ENCODE peak calls at places on chromosomes 13 and 19, in eight cellular contexts. G is breast epithelium, Q is heart left ventricle, E is neural progenitor cell, M is colonic mucosa, L is pancreas, X is uterus, V is OCI-LY7. J is an unnamed sample. For H3K36me3, the result is how much of the 10 kb centered on the place peaks cover.

GRCh38 chr19:16824658-16825311 is 4.4 kb upstream of the SIN3B start:
- DNase-seq in G (no peak), Q (no peak), E (peak), M (no peak), L (no peak), X (peak), V (no peak), J (no peak)

GRCh38 chr13:60410299-60410698 is 13.3 kb downstream of the TDRD3 start:
- DNase-seq in G (no peak), Q (no peak), E (no peak), M (no peak), L (no peak), X (no peak), V (no peak), J (no peak)

GRCh38 chr19:6018786-6019185 is 40.8 kb upstream of the RANBP3 start:
- DNase-seq in G (no peak), Q (no peak), E (peak), M (no peak), L (peak), X (no peak), V (peak), J (no peak)

GRCh38 chr13:20991741-20992520 is 69.5 kb downstream of the LATS2 start:
- DNase-seq in G (no peak), Q (no peak), E (no peak), M (no peak), L (peak), X (no peak), V (no peak), J (peak)

GRCh38 chr13:48562296-48563066 is 29.6 kb upstream of the RCBTB2 start:
- DNase-seq in G (no peak), Q (no peak), E (no peak), M (no peak), L (no peak), X (no peak), V (peak), J (no peak)

GRCh38 chr19:3171894-3172679 is 6.5 kb upstream of the S1PR4 start:
- DNase-seq in G (no peak), Q (no peak), E (no peak), M (no peak), L (no peak), X (no peak), V (no peak), J (peak)

GRCh38 chr13:96821381-96821780 is 172.9 kb downstream of the OXGR1 start:
- DNase-seq in G (no peak), Q (no peak), E (no peak), M (no peak), L (no peak), X (no peak), V (no peak), J (no peak)

GRCh38 chr13:101529419-101529818 is 76.9 kb downstream of the ITGBL1 start:
- DNase-seq in G (no peak), Q (no peak), E (no peak), M (no peak), L (no peak), X (no peak), V (no peak), J (no peak)

GRCh38 chr19:13056052-13056660 is 46.5 kb downstream of the LYL1 start:
- DNase-seq in G (no peak), Q (peak), E (peak), M (no peak), L (no peak), X (peak), V (no peak), J (peak)

GRCh38 chr13:74114202-74114601 is 20.0 kb downstream of the KLF12 start:
- DNase-seq in G (no peak), Q (no peak), E (no peak), M (no peak), L (no peak), X (no peak), V (no peak), J (no peak)

GRCh38 chr19:38429055-38429810 is 3.2 kb upstream of the RASGRP4 start:
- DNase-seq in G (no peak), Q (no peak), E (no peak), M (no peak), L (no peak), X (no peak), V (no peak), J (no peak)

GRCh38 chr19:49441210-49441959 is at the start of gene SLC17A7:
- DNase-seq in G (no peak), Q (peak), E (peak), M (peak), L (peak), X (peak), V (peak), J (peak)

GRCh38 chr13:92833071-92833470 is 393.5 kb upstream of the GPC6 start:
- DNase-seq in G (no peak), Q (no peak), E (no peak), M (no peak), L (no peak), X (no peak), V (no peak), J (no peak)

GRCh38 chr19:27887946-27888345 is 1325.0 kb downstream of the UQCRFS1 start:
- DNase-seq in G (no peak), Q (no peak), E (no peak), M (no peak), L (no peak), X (no peak), V (no peak), J (no peak)

GRCh38 chr19:44908836-44909201 is 3.2 kb downstream of the APOE start:
- DNase-seq in G (no peak), Q (no peak), E (no peak), M (no peak), L (no peak), X (no peak), V (no peak), J (no peak)

GRCh38 chr19:6372594-6373095 is at the start of gene ALKBH7:
- DNase-seq in G (peak), Q (peak), E (peak), M (peak), L (peak), X (peak), V (peak), J (no peak)

GRCh38 chr13:77810430-77810829 is 108.2 kb downstream of the EDNRB start:
- DNase-seq in G (no peak), Q (no peak), E (no peak), M (no peak), L (no peak), X (no peak), V (peak), J (no peak)

GRCh38 chr13:28138012-28138755 is at the start of gene PAN3:
- DNase-seq in G (peak), Q (peak), E (peak), M (peak), L (peak), X (peak), V (peak), J (peak)

GRCh38 chr19:38792250-38793111 is 3.5 kb downstream of the LGALS7B start:
- DNase-seq in G (no peak), Q (peak), E (no peak), M (peak), L (no peak), X (no peak), V (no peak), J (no peak)

GRCh38 chr19:6714749-6715555 is 5.5 kb downstream of the C3 start:
- DNase-seq in G (no peak), Q (no peak), E (no peak), M (no peak), L (no peak), X (no peak), V (no peak), J (no peak)

GRCh38 chr13:26377038-26377437 is 123.1 kb downstream of the CDK8 start:
- DNase-seq in G (no peak), Q (no peak), E (peak), M (no peak), L (no peak), X (no peak), V (peak), J (no peak)

GRCh38 chr13:113607477-113608245 is 23.1 kb downstream of the TFDP1 start:
- DNase-seq in G (no peak), Q (no peak), E (no peak), M (no peak), L (peak), X (no peak), V (no peak), J (peak)

GRCh38 chr13:99297330-99297729 is 9.9 kb downstream of the GPR183 start:
- DNase-seq in G (no peak), Q (no peak), E (no peak), M (no peak), L (no peak), X (no peak), V (no peak), J (no peak)

GRCh38 chr13:109743706-109744453 is 42.5 kb downstream of the IRS2 start:
- DNase-seq in G (no peak), Q (no peak), E (no peak), M (peak), L (no peak), X (peak), V (peak), J (no peak)

GRCh38 chr13:39484506-39485313 is 118.3 kb downstream of the LHFPL6 start:
- DNase-seq in G (no peak), Q (no peak), E (no peak), M (no peak), L (no peak), X (no peak), V (no peak), J (no peak)

GRCh38 chr19:1690570-1691307 is 38.3 kb upstream of the TCF3 start:
- DNase-seq in G (no peak), Q (no peak), E (peak), M (peak), L (no peak), X (no peak), V (peak), J (peak)

GRCh38 chr13:49409008-49409407 is 34.9 kb downstream of the CAB39L start:
- DNase-seq in G (no peak), Q (no peak), E (peak), M (no peak), L (no peak), X (no peak), V (no peak), J (no peak)

GRCh38 chr13:28475916-28476725 is 18.8 kb downstream of the FLT1 start:
- DNase-seq in G (no peak), Q (no peak), E (no peak), M (no peak), L (no peak), X (no peak), V (no peak), J (no peak)

GRCh38 chr13:68099616-68100015 is 869.5 kb upstream of the PCDH9 start:
- DNase-seq in G (no peak), Q (no peak), E (no peak), M (no peak), L (no peak), X (no peak), V (no peak), J (no peak)

GRCh38 chr13:25977216-25977615 is 74.6 kb downstream of the SHISA2 start:
- DNase-seq in G (no peak), Q (no peak), E (peak), M (no peak), L (no peak), X (no peak), V (no peak), J (no peak)

GRCh38 chr13:112140366-112140765 is 73.4 kb downstream of the SOX1 start:
- DNase-seq in G (peak), Q (no peak), E (no peak), M (no peak), L (no peak), X (no peak), V (no peak), J (no peak)

GRCh38 chr13:33743438-33744368 is 74.2 kb upstream of the RFC3 start:
- DNase-seq in G (no peak), Q (no peak), E (no peak), M (no peak), L (no peak), X (no peak), V (peak), J (no peak)

GRCh38 chr19:45901432-45901903 is 945 bp downstream of the MYPOP start:
- DNase-seq in G (no peak), Q (peak), E (peak), M (peak), L (peak), X (peak), V (no peak), J (peak)

GRCh38 chr19:15331419-15332310 is 674 bp downstream of the BRD4 start:
- DNase-seq in G (no peak), Q (peak), E (peak), M (peak), L (peak), X (peak), V (peak), J (peak)

GRCh38 chr13:112397108-112397507 is 21.0 kb downstream of the SPACA7 start:
- DNase-seq in G (no peak), Q (no peak), E (no peak), M (no peak), L (no peak), X (no peak), V (no peak), J (no peak)

GRCh38 chr13:109381546-109382180 is 404.7 kb downstream of the IRS2 start:
- DNase-seq in G (no peak), Q (no peak), E (no peak), M (no peak), L (no peak), X (no peak), V (no peak), J (no peak)

GRCh38 chr13:114162533-114162922 is 16.5 kb upstream of the CFAP97D2 start:
- DNase-seq in G (no peak), Q (no peak), E (no peak), M (no peak), L (no peak), X (no peak), V (no peak), J (no peak)

GRCh38 chr13:54536112-54536511 is 1507.5 kb downstream of the OLFM4 start:
- DNase-seq in G (no peak), Q (no peak), E (peak), M (no peak), L (no peak), X (no peak), V (no peak), J (no peak)

GRCh38 chr19:51497666-51498065 is 3.9 kb downstream of the SIGLEC12 start:
- DNase-seq in G (no peak), Q (no peak), E (no peak), M (no peak), L (no peak), X (no peak), V (no peak), J (no peak)

GRCh38 chr13:23758783-23759527 is 130.2 kb downstream of the MIPEP start:
- DNase-seq in G (no peak), Q (no peak), E (no peak), M (no peak), L (no peak), X (no peak), V (no peak), J (peak)

DNA sequence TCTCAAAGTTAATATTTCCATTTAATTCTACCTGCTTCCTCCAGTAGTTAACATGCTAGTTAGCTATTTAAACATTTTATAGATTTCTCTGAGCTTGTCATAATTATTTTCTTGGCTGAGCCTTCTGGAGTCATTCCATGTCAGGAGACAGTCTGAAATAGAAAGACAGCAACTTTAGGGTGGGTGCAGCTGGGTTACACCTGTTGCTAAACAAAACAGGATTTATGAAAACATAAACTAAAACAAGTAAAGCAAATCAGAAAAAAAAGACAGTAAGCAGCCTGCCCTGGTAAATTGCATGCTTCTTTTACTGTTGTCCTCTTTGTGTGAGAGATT is 330.0 kb downstream of the DLEU7 start:
- DNase-seq in G (no peak), Q (no peak), E (no peak), M (no peak), L (no peak), X (no peak), V (peak), J (no peak)
- TF ChIP-seq CTCF in G (no peak), Q (no peak), E (no peak), M (no peak), L (no peak), X (no peak), V (no peak), J (no peak)

GRCh38 chr19:7975037-7975436 is 30.4 kb downstream of the ELAVL1 start:
- DNase-seq in G (no peak), Q (peak), E (no peak), M (no peak), L (peak), X (no peak), V (no peak), J (no peak)
- H3K36me3 ChIP-seq in G (under half), Q (half or more), E (under half), M (under half), L (under half), X (under half), V (half or more), J (under half)

GRCh38 chr19:58305932-58306323 is 751 bp downstream of the ERVK3-1 start:
- DNase-seq in G (no peak), Q (no peak), E (no peak), M (peak), L (no peak), X (no peak), V (no peak), J (no peak)

GRCh38 chr19:58307736-58308135 is 2.6 kb downstream of the ERVK3-1 start:
- DNase-seq in G (no peak), Q (no peak), E (no peak), M (no peak), L (no peak), X (no peak), V (no peak), J (no peak)

GRCh38 chr19:58304255-58304654 is 922 bp upstream of the ERVK3-1 start:
- DNase-seq in G (no peak), Q (no peak), E (no peak), M (no peak), L (no peak), X (no peak), V (no peak), J (no peak)

GRCh38 chr19:58304748-58305064 is 471 bp upstream of the ERVK3-1 start:
- DNase-seq in G (no peak), Q (no peak), E (peak), M (no peak), L (no peak), X (no peak), V (no peak), J (no peak)

DNA sequence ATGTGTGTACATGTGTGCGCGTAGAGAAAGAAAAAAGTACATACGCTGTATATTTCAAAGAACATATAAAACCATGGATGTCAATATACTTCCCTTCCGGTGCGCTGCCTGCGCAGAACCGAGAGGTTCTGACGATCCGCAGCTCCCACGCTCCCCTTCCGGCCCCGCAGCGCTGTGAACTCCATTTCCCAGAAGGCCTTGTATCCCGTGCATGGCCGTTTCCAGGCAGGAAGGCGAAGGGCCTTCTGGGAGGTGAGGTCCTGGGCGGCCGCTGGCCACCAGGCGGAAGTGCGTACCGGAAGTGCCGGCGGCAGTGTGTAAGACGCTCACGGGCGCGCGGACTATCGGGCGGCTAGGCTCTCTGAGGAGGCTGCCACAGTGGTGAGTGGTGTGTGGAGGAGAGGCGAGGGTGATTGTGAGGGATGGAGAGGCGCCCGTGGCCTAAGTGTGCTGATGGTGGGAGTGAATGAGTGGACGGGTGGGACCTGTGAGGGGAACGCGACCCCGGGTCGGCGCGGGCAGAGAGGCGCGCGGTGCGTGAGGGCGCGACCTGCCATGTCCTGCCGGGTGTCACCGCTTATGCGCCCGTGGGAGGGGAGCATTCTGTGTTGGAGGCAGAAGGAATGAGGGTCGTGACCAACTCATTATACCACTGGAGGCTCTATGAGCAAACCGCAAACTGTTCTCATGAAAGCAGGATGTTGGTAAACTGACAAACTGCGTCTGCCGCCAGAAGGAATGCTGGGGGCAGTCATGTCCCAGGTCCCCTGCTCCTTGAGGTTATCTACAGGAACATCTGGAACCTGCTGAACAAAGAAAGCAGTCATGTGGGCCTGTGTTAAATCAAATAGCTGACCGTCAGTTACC is at the start of gene ERVK3-1:
- DNase-seq in G (peak), Q (peak), E (peak), M (peak), L (peak), X (peak), V (peak), J (peak)
- TF ChIP-seq CTCF in G (peak), Q (peak), E (no peak), M (no peak), L (peak), X (peak), V (no peak), J (peak)

DNA sequence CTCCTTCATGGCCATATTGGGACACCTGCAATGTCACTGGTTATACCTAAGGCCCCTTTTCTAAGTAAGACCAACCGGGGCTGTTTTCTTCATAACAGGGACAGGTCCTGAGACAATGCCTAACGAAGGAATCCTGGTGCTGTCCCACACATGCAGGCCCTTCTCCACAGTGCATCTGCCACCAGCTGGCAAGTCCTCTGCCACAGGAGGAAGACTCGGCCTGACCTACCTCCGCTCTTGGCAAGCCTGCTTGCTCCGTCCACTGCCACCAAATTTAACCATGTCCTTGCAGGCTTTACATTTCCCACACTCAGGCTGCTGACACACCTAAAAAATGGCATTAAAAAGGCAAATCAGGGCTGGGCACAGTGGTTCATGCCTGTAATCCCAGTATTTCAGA is 31.8 kb upstream of the EIF3G start:
- DNase-seq in G (no peak), Q (no peak), E (no peak), M (no peak), L (no peak), X (no peak), V (no peak), J (no peak)
- H3K36me3 ChIP-seq in G (under half), Q (half or more), E (under half), M (under half), L (under half), X (under half), V (half or more), J (half or more)

GRCh38 chr13:69243366-69243765 is 864.3 kb upstream of the ATXN8OS start:
- DNase-seq in G (no peak), Q (no peak), E (no peak), M (no peak), L (no peak), X (no peak), V (no peak), J (no peak)
- TF ChIP-seq CTCF in G (no peak), Q (no peak), E (no peak), M (no peak), L (no peak), X (no peak), V (no peak), J (no peak)

GRCh38 chr19:36113895-36114762 is 546 bp downstream of the POLR2I start:
- DNase-seq in G (no peak), Q (peak), E (peak), M (no peak), L (no peak), X (no peak), V (peak), J (peak)

GRCh38 chr19:36114763-36115452 is at the start of gene POLR2I:
- DNase-seq in G (peak), Q (peak), E (peak), M (peak), L (peak), X (peak), V (peak), J (peak)

GRCh38 chr19:36112678-36113077 is 1.7 kb downstream of the OVOL3 start:
- DNase-seq in G (no peak), Q (no peak), E (no peak), M (no peak), L (no peak), X (no peak), V (no peak), J (peak)

GRCh38 chr19:36111200-36111539 is 227 bp downstream of the OVOL3 start:
- DNase-seq in G (no peak), Q (no peak), E (peak), M (no peak), L (no peak), X (no peak), V (no peak), J (no peak)

DNA sequence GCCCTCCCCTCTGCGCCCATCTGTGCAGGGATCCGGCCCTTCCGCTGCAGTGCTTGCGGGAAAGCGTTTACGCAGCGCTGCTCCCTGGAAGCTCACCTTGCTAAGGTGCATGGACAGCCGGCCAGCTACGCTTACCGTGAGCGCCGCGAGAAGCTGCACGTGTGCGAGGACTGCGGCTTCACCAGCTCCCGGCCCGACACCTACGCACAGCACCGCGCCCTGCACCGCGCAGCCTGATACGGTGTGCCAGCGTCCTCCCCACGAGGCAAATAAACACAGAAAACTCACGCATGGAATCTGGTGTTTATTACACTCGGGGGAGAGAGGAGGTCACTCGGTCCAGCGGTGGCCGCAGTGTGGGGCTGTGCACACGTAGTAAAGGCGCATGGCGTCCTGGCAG is 1.2 kb downstream of the POLR2I start:
- DNase-seq in G (no peak), Q (no peak), E (no peak), M (no peak), L (no peak), X (no peak), V (no peak), J (peak)
- H3K36me3 ChIP-seq in G (under half), Q (under half), E (under half), M (under half), L (under half), X (under half), V (under half), J (under half)

J was measured in upper lobe of left lung.